ENCODE peak calls at places on chromosomes 2 and 18, in six cellular contexts. L is CD8-positive, alpha-beta T cell; V is right atrium auricular region; B is ovary; C is HFFc6; F is mammary epithelial cell. M is an unnamed sample.

GRCh38 chr2:4678937-4679336 is 975.6 kb downstream of the DCDC2C start:
- DNase-seq in L (no peak), B (no peak), V (no peak), F (no peak), C (no peak), M (no peak)

GRCh38 chr2:185695711-185696110 is 42.9 kb upstream of the FSIP2 start:
- DNase-seq in F (no peak), V (no peak), B (no peak), L (no peak), C (no peak), M (no peak)

GRCh38 chr2:170396799-170397459 is 219.0 kb downstream of the MYO3B start:
- DNase-seq in V (no peak), B (no peak), C (peak; percentile 2), F (no peak), L (no peak), M (peak; percentile 21)

GRCh38 chr18:51300912-51301311 is 103.4 kb upstream of the MEX3C start:
- DNase-seq in C (no peak), B (no peak), F (no peak), L (no peak), V (no peak), M (no peak)

GRCh38 chr2:101930847-101931246 is 60.9 kb upstream of the IL1R2 start:
- DNase-seq in V (no peak), F (no peak), L (no peak), B (no peak), C (no peak), M (no peak)

GRCh38 chr2:218518876-218519275 is 49.3 kb downstream of the USP37 start:
- DNase-seq in F (no peak), L (no peak), V (no peak), B (no peak), C (no peak), M (no peak)

GRCh38 chr18:69916412-69916811 is 31.3 kb downstream of the CD226 start:
- DNase-seq in C (no peak), B (no peak), F (peak; percentile 47), V (no peak), L (no peak), M (no peak)

GRCh38 chr2:119142822-119143221 is 15.7 kb downstream of the C1QL2 start:
- DNase-seq in V (no peak), C (no peak), L (no peak), B (no peak), F (no peak), M (no peak)

GRCh38 chr2:237290249-237290648 is 123.7 kb downstream of the COL6A3 start:
- DNase-seq in B (peak; percentile 91), C (peak; percentile 87), L (no peak), F (no peak), V (peak; percentile 91), M (no peak)

GRCh38 chr2:64831134-64831976 is 157.8 kb upstream of the SLC1A4 start:
- DNase-seq in B (peak; percentile 55), C (peak; percentile 98), F (peak; percentile 98), L (peak; percentile 75), V (peak; percentile 97), M (peak; percentile 80)

GRCh38 chr18:61743775-61744531 is 148.9 kb downstream of the RNF152 start:
- DNase-seq in C (no peak), L (no peak), F (no peak), V (peak; percentile 74), B (peak; percentile 49), M (no peak)

GRCh38 chr18:65439184-65439583 is 311.6 kb upstream of the CDH7 start:
- DNase-seq in F (no peak), B (no peak), C (no peak), V (no peak), L (no peak), M (no peak)
- TF ChIP-seq CTCF in F (no peak), B (no peak), C (peak; percentile 17), V (no peak), L (no peak), M (no peak)

DNA sequence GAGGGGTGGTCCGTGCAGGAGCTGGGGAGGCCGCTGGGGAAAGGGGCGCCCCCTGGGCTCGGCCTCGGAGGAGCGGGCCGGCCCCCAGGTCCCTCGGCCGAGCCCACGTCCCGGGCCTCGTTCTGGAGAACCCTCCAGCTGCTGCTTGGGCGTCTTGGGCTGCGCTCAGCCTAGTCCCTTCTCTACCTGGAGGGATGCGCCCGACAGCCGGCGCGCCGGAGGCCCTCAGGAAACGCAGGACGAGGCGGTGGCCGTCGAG is 293 bp upstream of the D2HGDH start:
- DNase-seq in L (no peak), V (no peak), C (no peak), B (no peak), F (no peak), M (no peak)
- TF ChIP-seq CTCF in L (no peak), V (no peak), C (peak; percentile 53), B (no peak), F (no peak), M (no peak)

DNA sequence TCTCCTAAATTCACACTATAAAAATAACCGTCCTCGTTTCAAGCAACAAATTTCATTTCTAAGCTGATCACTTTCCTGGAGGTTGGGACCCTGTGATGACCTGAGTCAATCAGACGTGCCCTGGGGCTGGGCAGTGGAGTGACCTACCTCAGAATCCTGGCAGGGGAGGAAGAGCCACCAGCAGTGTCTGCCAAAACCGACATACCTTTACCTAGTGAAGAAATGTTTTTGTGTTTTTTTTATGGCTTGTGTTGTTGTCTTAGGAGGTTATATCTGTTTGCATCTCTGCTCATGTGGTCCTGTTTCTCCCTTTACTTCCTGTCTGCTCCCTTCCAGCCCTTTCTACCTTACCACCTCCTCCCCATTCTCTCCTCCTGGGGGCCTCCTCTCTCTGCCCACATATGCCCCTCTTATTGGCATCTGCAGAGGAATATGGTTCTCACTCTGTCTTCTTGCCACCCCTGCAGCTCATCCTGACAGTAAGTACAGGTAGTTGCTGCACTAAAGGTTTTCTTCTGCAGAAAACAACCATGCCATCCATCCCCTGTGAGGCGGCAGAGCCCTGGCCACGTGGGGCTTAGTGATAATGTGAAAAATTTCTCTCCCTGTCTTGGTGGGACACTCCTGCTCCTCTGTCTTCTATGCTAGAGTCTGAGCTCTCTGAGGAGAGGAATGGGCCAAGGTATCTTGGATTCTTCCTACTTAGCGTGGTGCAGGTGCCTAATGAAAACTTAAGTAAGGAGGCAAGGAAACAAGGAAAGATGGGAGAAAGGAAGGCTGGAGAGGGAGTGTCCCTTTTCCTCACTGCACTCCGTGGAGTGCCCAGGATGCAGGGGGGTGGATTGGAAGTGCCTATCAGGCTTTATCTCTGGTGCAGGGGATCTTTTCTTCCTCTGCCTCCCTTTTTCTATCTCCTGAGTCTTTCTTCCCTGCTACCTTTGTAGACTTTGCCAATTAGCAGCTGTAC is 15.4 kb downstream of the ACOXL start:
- DNase-seq in B (no peak), L (no peak), F (no peak), C (no peak), V (no peak), M (no peak)
- TF ChIP-seq CTCF in B (no peak), L (no peak), F (no peak), C (no peak), V (no peak), M (no peak)

DNA sequence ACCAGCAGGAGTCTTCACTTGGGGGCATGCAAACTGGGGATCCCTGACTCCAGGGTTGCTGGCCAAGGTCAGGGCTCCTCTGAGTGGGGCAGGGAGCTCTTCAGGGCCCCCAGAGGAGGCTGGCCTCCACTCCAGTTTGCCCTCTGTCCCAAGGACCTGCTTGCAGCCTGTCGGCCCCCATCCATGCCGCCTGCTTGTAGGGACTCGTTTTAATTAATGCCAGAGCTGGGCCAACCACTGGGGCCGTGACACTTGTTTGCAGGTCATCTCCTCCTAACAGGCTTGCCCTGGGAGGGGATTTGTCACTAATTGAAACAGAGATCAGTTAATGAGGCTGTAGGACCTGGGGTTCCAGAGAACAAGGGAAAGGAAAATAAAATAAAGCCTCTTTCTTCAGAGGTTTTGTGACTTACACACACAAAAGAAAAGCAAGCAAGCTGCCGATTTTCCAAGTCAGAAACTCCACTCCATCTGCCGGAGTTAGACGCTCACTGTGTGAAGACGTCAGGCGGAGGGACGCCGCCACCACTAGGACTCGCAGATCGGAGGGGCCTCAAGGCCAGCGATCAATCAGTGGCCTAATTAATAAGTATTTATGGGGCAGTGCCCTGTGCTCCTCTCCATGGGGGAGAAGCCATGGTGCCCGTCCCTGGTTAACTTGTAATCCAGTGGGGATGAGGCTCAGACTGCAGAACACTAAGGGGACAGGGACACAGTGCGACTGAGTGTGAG is 75.9 kb downstream of the SFXN5 start:
- DNase-seq in C (no peak), V (peak; percentile 55), F (no peak), L (no peak), B (no peak), M (no peak)
- TF ChIP-seq CTCF in C (no peak), V (no peak), F (no peak), L (no peak), B (no peak), M (no peak)

DNA sequence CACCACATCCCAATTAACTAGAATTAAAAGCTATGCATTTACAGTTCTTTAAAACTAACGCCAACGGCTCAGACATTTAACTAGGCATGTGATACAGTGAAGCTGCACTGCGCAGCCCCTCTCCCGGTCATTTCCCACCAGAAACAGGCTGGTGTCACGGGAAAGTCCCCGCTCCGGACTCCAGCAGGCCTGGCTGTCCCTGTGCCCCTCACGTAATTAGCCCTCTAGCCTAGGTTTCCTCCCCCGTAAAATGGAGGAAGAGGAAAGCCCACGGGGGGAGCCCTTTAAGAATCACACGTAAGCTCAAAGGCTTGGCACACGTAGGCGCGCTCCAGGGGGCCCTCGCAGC is 47.9 kb downstream of the KCNIP3 start:
- DNase-seq in V (no peak), B (no peak), C (no peak), F (no peak), L (no peak), M (no peak)
- TF ChIP-seq CTCF in V (no peak), B (no peak), C (no peak), F (no peak), L (no peak), M (no peak)

GRCh38 chr18:79934311-79935097 is 16.9 kb downstream of the SLC66A2 start:
- DNase-seq in L (no peak), C (no peak), V (no peak), F (no peak), B (peak; percentile 9), M (no peak)
- TF ChIP-seq CTCF in L (no peak), C (no peak), V (no peak), F (no peak), B (no peak), M (no peak)

GRCh38 chr2:2492800-2493199 is 161.7 kb upstream of the MYT1L start:
- DNase-seq in F (no peak), V (no peak), C (no peak), B (no peak), L (no peak), M (no peak)

DNA sequence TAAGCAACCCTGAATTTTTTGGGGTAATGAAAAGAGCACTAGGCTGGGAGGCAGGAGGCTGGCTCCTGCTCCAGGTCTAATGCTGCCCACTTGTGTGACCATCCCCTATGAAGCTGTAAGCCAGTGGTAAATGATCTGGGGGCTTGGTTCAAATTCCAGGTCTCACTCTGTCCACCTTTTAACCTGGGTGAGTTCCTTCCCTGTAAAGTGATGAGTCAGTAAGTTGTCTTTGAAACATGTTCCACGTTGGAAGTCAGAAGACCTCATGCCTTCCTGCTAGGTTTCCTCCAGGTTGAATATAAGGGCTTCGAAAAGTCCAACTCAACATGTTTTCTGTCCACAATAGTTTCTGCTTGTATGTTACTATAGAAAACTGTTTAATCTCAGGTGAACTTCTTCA is 160.9 kb upstream of the MYT1L start:
- DNase-seq in F (no peak), V (no peak), C (no peak), B (no peak), L (no peak), M (no peak)
- TF ChIP-seq CTCF in F (no peak), V (no peak), C (no peak), B (no peak), L (no peak), M (no peak)